ENCODE peak calls at places on chromosomes 7 and 10, in nine cellular contexts. G, I, T, U, F, O, S, R and Q are unnamed samples.

GRCh38 chr10:317926-318325 is 182.7 kb downstream of the ZMYND11 start:
- DNase-seq in G (no peak), I (no peak), T (no peak), U (no peak), F (no peak), O (no peak), S (no peak), R (no peak), Q (no peak)

GRCh38 chr7:12052211-12052610 is 158.9 kb upstream of the TMEM106B start:
- DNase-seq in G (no peak), I (no peak), T (no peak), U (no peak), F (no peak), O (no peak), S (no peak), R (no peak), Q (no peak)

GRCh38 chr7:137935849-137936508 is 65.9 kb downstream of the CREB3L2 start:
- DNase-seq in G (no peak), I (no peak), T (no peak), U (no peak), F (no peak), O (no peak), S (peak; percentile 95), R (no peak), Q (no peak)

GRCh38 chr10:21052072-21052708 is 155.1 kb upstream of the NEBL start:
- DNase-seq in G (no peak), I (no peak), T (no peak), U (no peak), F (no peak), O (no peak), S (no peak), R (no peak), Q (no peak)

GRCh38 chr10:68301790-68302502 is 29.9 kb upstream of the HNRNPH3 start:
- DNase-seq in G (peak; percentile 72), I (peak; percentile 55), T (peak; percentile 61), U (peak; percentile 17), F (peak; percentile 61), O (no peak), S (peak; percentile 73), R (no peak), Q (no peak)

GRCh38 chr7:45943986-45944385 is 22.9 kb upstream of the IGFBP3 start:
- DNase-seq in G (no peak), I (no peak), T (no peak), U (no peak), F (no peak), O (no peak), S (no peak), R (no peak), Q (no peak)

GRCh38 chr7:44761207-44762161 is 12.8 kb downstream of the ZMIZ2 start:
- DNase-seq in G (no peak), I (no peak), T (no peak), U (no peak), F (no peak), O (no peak), S (no peak), R (peak; percentile 82), Q (no peak)

GRCh38 chr10:986881-987634 is 1.2 kb upstream of the GTPBP4 start:
- DNase-seq in G (no peak), I (peak; percentile 66), T (no peak), U (peak; percentile 69), F (no peak), O (no peak), S (peak; percentile 80), R (no peak), Q (no peak)

GRCh38 chr7:98283127-98283886 is 1.8 kb downstream of the BRI3 start:
- DNase-seq in G (no peak), I (peak; percentile 71), T (peak; percentile 46), U (peak; percentile 53), F (no peak), O (no peak), S (peak; percentile 94), R (peak; percentile 68), Q (peak; percentile 91)

GRCh38 chr7:158778476-158778875 is 50.8 kb downstream of the ESYT2 start:
- DNase-seq in G (no peak), I (peak; percentile 70), T (no peak), U (peak; percentile 46), F (no peak), O (no peak), S (no peak), R (no peak), Q (no peak)

GRCh38 chr10:14399641-14400040 is 68.9 kb upstream of the FRMD4A start:
- DNase-seq in G (no peak), I (no peak), T (no peak), U (no peak), F (no peak), O (no peak), S (no peak), R (no peak), Q (no peak)

GRCh38 chr10:63522129-63522687 is 1.0 kb downstream of the REEP3 start:
- DNase-seq in G (no peak), I (peak; percentile 65), T (peak; percentile 16), U (no peak), F (no peak), O (no peak), S (no peak), R (peak; percentile 80), Q (no peak)

GRCh38 chr10:93106631-93107072 is 33.0 kb downstream of the CYP26A1 start:
- DNase-seq in G (no peak), I (peak; percentile 10), T (no peak), U (peak; percentile 4), F (no peak), O (no peak), S (no peak), R (no peak), Q (no peak)

GRCh38 chr7:91973632-91974031 is 33.0 kb downstream of the AKAP9 start:
- DNase-seq in G (no peak), I (no peak), T (no peak), U (no peak), F (no peak), O (no peak), S (no peak), R (no peak), Q (no peak)